ENCODE peak calls at places on chromosome X, in seven cellular contexts. One of them, this sample, is unnamed.

GRCh38 chrX:125742811-125743210 is 423.1 kb downstream of the TEX13C start:
- DNase-seq in OCI-LY7: no peak
- DNase-seq in heart right ventricle: no peak
- DNase-seq in lower lobe of right lung: no peak
- DNase-seq in tibial nerve: no peak
- DNase-seq in adrenal gland: no peak
- DNase-seq in heart left ventricle: no peak
- DNase-seq in this sample: no peak

GRCh38 chrX:68286980-68287379 is 146.3 kb downstream of the OPHN1 start:
- DNase-seq in OCI-LY7: no peak
- DNase-seq in heart right ventricle: no peak
- DNase-seq in lower lobe of right lung: no peak
- DNase-seq in tibial nerve: no peak
- DNase-seq in adrenal gland: no peak
- DNase-seq in heart left ventricle: no peak
- DNase-seq in this sample: no peak

GRCh38 chrX:102042706-102043325 is 82.7 kb upstream of the TCEAL2 start:
- DNase-seq in OCI-LY7: no peak
- DNase-seq in heart right ventricle: no peak
- DNase-seq in lower lobe of right lung: no peak
- DNase-seq in tibial nerve: no peak
- DNase-seq in adrenal gland: no peak
- DNase-seq in heart left ventricle: no peak
- DNase-seq in this sample: no peak

GRCh38 chrX:110442631-110443030 is 84.0 kb downstream of the RTL9 start:
- DNase-seq in OCI-LY7: peak; percentile 8
- DNase-seq in heart right ventricle: no peak
- DNase-seq in lower lobe of right lung: no peak
- DNase-seq in tibial nerve: no peak
- DNase-seq in adrenal gland: no peak
- DNase-seq in heart left ventricle: no peak
- DNase-seq in this sample: peak; percentile 45

GRCh38 chrX:45824471-45824870 is 623.8 kb upstream of the DIPK2B start:
- DNase-seq in OCI-LY7: no peak
- DNase-seq in heart right ventricle: no peak
- DNase-seq in lower lobe of right lung: no peak
- DNase-seq in tibial nerve: no peak
- DNase-seq in adrenal gland: peak; percentile 69
- DNase-seq in heart left ventricle: no peak
- DNase-seq in this sample: no peak

GRCh38 chrX:141838016-141838415 is at the start of gene MAGEC3:
- DNase-seq in OCI-LY7: no peak
- DNase-seq in heart right ventricle: no peak
- DNase-seq in lower lobe of right lung: no peak
- DNase-seq in tibial nerve: no peak
- DNase-seq in adrenal gland: no peak
- DNase-seq in heart left ventricle: no peak
- DNase-seq in this sample: no peak

GRCh38 chrX:75781618-75782017 is 3.4 kb downstream of the MAGEE2 start:
- DNase-seq in OCI-LY7: no peak
- DNase-seq in heart right ventricle: peak; percentile 39
- DNase-seq in lower lobe of right lung: no peak
- DNase-seq in tibial nerve: no peak
- DNase-seq in adrenal gland: no peak
- DNase-seq in heart left ventricle: peak; percentile 34
- DNase-seq in this sample: no peak

GRCh38 chrX:49291615-49292337 is 11.7 kb upstream of the GAGE10 start:
- DNase-seq in OCI-LY7: peak; percentile 51
- DNase-seq in heart right ventricle: peak; percentile 48
- DNase-seq in lower lobe of right lung: peak; percentile 61
- DNase-seq in tibial nerve: peak; percentile 35
- DNase-seq in adrenal gland: peak; percentile 62
- DNase-seq in heart left ventricle: no peak
- DNase-seq in this sample: peak; percentile 51

GRCh38 chrX:44344194-44344593 is 722 bp upstream of the EFHC2 start:
- DNase-seq in OCI-LY7: no peak
- DNase-seq in heart right ventricle: peak; percentile 14
- DNase-seq in lower lobe of right lung: peak; percentile 52
- DNase-seq in tibial nerve: peak; percentile 4
- DNase-seq in adrenal gland: peak; percentile 6
- DNase-seq in heart left ventricle: peak; percentile 24
- DNase-seq in this sample: no peak

GRCh38 chrX:18676050-18676449 is 4.1 kb upstream of the RS1 start:
- DNase-seq in OCI-LY7: no peak
- DNase-seq in heart right ventricle: no peak
- DNase-seq in lower lobe of right lung: no peak
- DNase-seq in tibial nerve: no peak
- DNase-seq in adrenal gland: no peak
- DNase-seq in heart left ventricle: no peak
- DNase-seq in this sample: no peak

GRCh38 chrX:26557691-26558321 is 341.8 kb downstream of the MAGEB5 start:
- DNase-seq in OCI-LY7: no peak
- DNase-seq in heart right ventricle: no peak
- DNase-seq in lower lobe of right lung: no peak
- DNase-seq in tibial nerve: no peak
- DNase-seq in adrenal gland: no peak
- DNase-seq in heart left ventricle: no peak
- DNase-seq in this sample: no peak

GRCh38 chrX:150887906-150888465 is 10.5 kb downstream of the CD99L2 start:
- DNase-seq in OCI-LY7: no peak
- DNase-seq in heart right ventricle: no peak
- DNase-seq in lower lobe of right lung: no peak
- DNase-seq in tibial nerve: no peak
- DNase-seq in adrenal gland: no peak
- DNase-seq in heart left ventricle: no peak
- DNase-seq in this sample: no peak

GRCh38 chrX:44223150-44223549 is 120.3 kb downstream of the EFHC2 start:
- DNase-seq in OCI-LY7: no peak
- DNase-seq in heart right ventricle: no peak
- DNase-seq in lower lobe of right lung: no peak
- DNase-seq in tibial nerve: no peak
- DNase-seq in adrenal gland: peak; percentile 55
- DNase-seq in heart left ventricle: no peak
- DNase-seq in this sample: no peak

GRCh38 chrX:20454117-20454516 is 187.4 kb upstream of the RPS6KA3 start:
- DNase-seq in OCI-LY7: no peak
- DNase-seq in heart right ventricle: no peak
- DNase-seq in lower lobe of right lung: no peak
- DNase-seq in tibial nerve: no peak
- DNase-seq in adrenal gland: no peak
- DNase-seq in heart left ventricle: no peak
- DNase-seq in this sample: no peak

GRCh38 chrX:155094468-155095061 is 23.3 kb downstream of the BRCC3 start:
- DNase-seq in OCI-LY7: peak; percentile 46
- DNase-seq in heart right ventricle: no peak
- DNase-seq in lower lobe of right lung: no peak
- DNase-seq in tibial nerve: no peak
- DNase-seq in adrenal gland: peak; percentile 13
- DNase-seq in heart left ventricle: no peak
- DNase-seq in this sample: peak; percentile 30

GRCh38 chrX:141928432-141928831 is 24.7 kb downstream of the MAGEC1 start:
- DNase-seq in OCI-LY7: no peak
- DNase-seq in heart right ventricle: no peak
- DNase-seq in lower lobe of right lung: no peak
- DNase-seq in tibial nerve: no peak
- DNase-seq in adrenal gland: no peak
- DNase-seq in heart left ventricle: no peak
- DNase-seq in this sample: no peak

GRCh38 chrX:149453911-149454820 is 50.9 kb downstream of the IDS start:
- DNase-seq in OCI-LY7: no peak
- DNase-seq in heart right ventricle: no peak
- DNase-seq in lower lobe of right lung: no peak
- DNase-seq in tibial nerve: no peak
- DNase-seq in adrenal gland: no peak
- DNase-seq in heart left ventricle: no peak
- DNase-seq in this sample: no peak

GRCh38 chrX:2351999-2352995 is 148.5 kb downstream of the DHRSX start:
- DNase-seq in OCI-LY7: no peak
- DNase-seq in heart right ventricle: no peak
- DNase-seq in lower lobe of right lung: no peak
- DNase-seq in tibial nerve: no peak
- DNase-seq in adrenal gland: no peak
- DNase-seq in heart left ventricle: no peak
- DNase-seq in this sample: no peak

GRCh38 chrX:101206471-101206870 is 13.1 kb upstream of the DRP2 start:
- DNase-seq in OCI-LY7: peak; percentile 59
- DNase-seq in heart right ventricle: no peak
- DNase-seq in lower lobe of right lung: no peak
- DNase-seq in tibial nerve: no peak
- DNase-seq in adrenal gland: no peak
- DNase-seq in heart left ventricle: no peak
- DNase-seq in this sample: no peak

GRCh38 chrX:148865237-148865636 is 364.8 kb downstream of the AFF2 start:
- DNase-seq in OCI-LY7: peak; percentile 11
- DNase-seq in heart right ventricle: no peak
- DNase-seq in lower lobe of right lung: no peak
- DNase-seq in tibial nerve: no peak
- DNase-seq in adrenal gland: no peak
- DNase-seq in heart left ventricle: no peak
- DNase-seq in this sample: no peak

GRCh38 chrX:71285929-71286328 is 2.5 kb downstream of the NONO start:
- DNase-seq in OCI-LY7: no peak
- DNase-seq in heart right ventricle: no peak
- DNase-seq in lower lobe of right lung: no peak
- DNase-seq in tibial nerve: no peak
- DNase-seq in adrenal gland: no peak
- DNase-seq in heart left ventricle: no peak
- DNase-seq in this sample: no peak

GRCh38 chrX:71282514-71283408 is 674 bp upstream of the NONO start:
- DNase-seq in OCI-LY7: no peak
- DNase-seq in heart right ventricle: no peak
- DNase-seq in lower lobe of right lung: no peak
- DNase-seq in tibial nerve: no peak
- DNase-seq in adrenal gland: peak; percentile 13
- DNase-seq in heart left ventricle: no peak
- DNase-seq in this sample: no peak

DNA sequence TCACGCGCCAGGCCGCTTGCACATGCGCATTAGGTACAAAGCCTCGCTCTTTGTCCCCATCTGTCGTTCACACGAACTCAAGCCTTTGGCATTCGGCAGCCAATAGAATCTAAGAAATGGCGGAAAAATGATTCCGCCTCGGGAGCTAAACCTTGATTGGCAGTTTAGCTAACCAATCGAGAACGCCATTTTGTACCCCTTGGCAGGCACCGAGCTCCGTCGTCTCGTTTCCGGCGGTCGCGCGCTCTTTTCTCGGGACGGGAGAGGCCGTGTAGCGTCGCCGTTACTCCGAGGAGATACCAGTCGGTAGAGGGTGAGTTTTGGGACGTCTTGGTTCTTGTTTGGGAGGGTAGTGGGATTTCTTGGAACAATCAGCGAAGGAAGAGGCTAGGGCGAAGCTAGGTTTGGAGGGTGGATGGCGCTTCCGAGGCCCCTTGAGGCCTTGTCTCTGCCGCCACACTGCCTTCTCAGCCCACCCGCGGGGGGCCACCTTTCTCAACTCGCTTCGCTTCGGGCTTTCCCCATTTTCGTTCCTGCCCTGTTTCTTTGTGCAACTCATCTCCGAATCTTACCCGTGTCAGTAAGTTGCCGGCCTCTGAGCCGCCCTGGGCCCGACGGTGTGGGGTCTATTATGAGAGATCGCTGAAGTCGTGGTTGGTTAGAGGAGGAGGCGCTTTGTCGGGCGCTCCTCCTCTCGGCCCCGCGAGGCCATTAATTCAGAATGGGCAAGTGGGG is at the start of gene NONO:
- DNase-seq in OCI-LY7: peak; percentile 99
- DNase-seq in heart right ventricle: peak; percentile 74
- DNase-seq in lower lobe of right lung: peak; percentile 83
- DNase-seq in tibial nerve: peak; percentile 86
- DNase-seq in adrenal gland: peak; percentile 93
- DNase-seq in heart left ventricle: peak; percentile 86
- DNase-seq in this sample: peak; percentile 96
- TF ChIP-seq CTCF in OCI-LY7: peak; percentile 28
- TF ChIP-seq CTCF in heart right ventricle: no peak
- TF ChIP-seq CTCF in lower lobe of right lung: no peak
- TF ChIP-seq CTCF in tibial nerve: peak; percentile 10
- TF ChIP-seq CTCF in adrenal gland: no peak
- TF ChIP-seq CTCF in heart left ventricle: peak; percentile 12
- TF ChIP-seq CTCF in this sample: no peak

GRCh38 chrX:41116948-41117347 is 31.7 kb downstream of the USP9X start:
- DNase-seq in OCI-LY7: peak; percentile 39
- DNase-seq in heart right ventricle: no peak
- DNase-seq in lower lobe of right lung: no peak
- DNase-seq in tibial nerve: no peak
- DNase-seq in adrenal gland: no peak
- DNase-seq in heart left ventricle: no peak
- DNase-seq in this sample: no peak
- H3K4me1 ChIP-seq in OCI-LY7: peaks cover 18% of the 10 kb centered on the region
- H3K4me1 ChIP-seq in heart right ventricle: peaks cover 21% of the 10 kb centered on the region
- H3K4me1 ChIP-seq in lower lobe of right lung: peaks cover 37% of the 10 kb centered on the region
- H3K4me1 ChIP-seq in tibial nerve: no peaks in the 10 kb centered on the region
- H3K4me1 ChIP-seq in adrenal gland: peaks cover 41% of the 10 kb centered on the region
- H3K4me1 ChIP-seq in heart left ventricle: no peaks in the 10 kb centered on the region
- H3K4me1 ChIP-seq in this sample: no peaks in the 10 kb centered on the region

DNA sequence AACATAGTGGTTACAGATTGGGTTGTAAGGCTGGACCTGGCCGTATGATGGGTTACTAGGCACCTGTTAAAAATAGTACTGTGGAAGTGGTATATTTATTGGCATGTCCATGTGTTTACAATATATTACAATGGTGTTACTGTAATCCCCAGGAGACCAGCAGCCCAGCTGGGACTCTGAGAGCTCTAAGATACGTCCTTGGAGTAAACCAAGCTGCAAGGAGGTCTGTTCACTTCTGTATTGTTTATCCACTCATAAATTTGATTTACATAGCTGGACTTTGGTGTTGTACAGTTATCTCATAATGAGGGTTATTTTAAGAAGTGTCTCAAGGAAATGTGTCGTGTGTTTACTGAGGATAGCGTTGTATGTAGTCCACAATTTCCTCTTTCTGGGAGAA is 93.8 kb downstream of the TBL1X start:
- DNase-seq in OCI-LY7: no peak
- DNase-seq in heart right ventricle: no peak
- DNase-seq in lower lobe of right lung: no peak
- DNase-seq in tibial nerve: no peak
- DNase-seq in adrenal gland: no peak
- DNase-seq in heart left ventricle: no peak
- DNase-seq in this sample: no peak
- TF ChIP-seq CTCF in OCI-LY7: no peak
- TF ChIP-seq CTCF in heart right ventricle: no peak
- TF ChIP-seq CTCF in lower lobe of right lung: no peak
- TF ChIP-seq CTCF in tibial nerve: no peak
- TF ChIP-seq CTCF in adrenal gland: no peak
- TF ChIP-seq CTCF in heart left ventricle: no peak
- TF ChIP-seq CTCF in this sample: no peak

DNA sequence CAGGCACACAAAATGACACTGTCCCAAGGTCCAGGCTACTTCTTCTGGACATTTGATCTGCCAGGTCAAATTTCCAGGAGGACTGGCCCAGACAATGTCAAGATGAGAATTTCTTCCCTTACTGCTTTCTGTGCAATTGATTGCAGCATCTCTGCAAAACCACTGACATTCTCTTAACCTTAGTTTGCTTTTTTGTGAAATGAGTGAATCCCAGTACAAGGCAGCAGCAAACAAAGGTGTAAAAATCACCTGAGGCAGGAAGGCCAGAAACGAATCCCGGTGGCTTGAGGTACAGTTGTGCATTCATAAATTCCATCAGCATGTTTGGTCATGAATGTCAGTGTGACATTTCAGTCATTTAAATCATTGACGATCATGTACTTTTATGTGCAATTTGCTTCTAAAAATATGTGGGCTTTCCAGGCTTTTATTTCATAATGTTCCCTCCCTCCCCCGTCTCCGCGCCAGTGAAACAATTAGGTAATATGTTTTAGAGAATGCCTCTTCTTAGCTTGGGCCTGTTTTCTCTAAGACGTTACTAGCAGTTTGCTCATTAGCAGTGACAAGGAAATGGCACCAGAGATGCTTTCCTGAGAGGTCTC is 39.2 kb downstream of the NHS start:
- DNase-seq in OCI-LY7: no peak
- DNase-seq in heart right ventricle: no peak
- DNase-seq in lower lobe of right lung: no peak
- DNase-seq in tibial nerve: peak; percentile 7
- DNase-seq in adrenal gland: no peak
- DNase-seq in heart left ventricle: no peak
- DNase-seq in this sample: no peak
- H3K4me1 ChIP-seq in OCI-LY7: no peaks in the 10 kb centered on the region
- H3K4me1 ChIP-seq in heart right ventricle: no peaks in the 10 kb centered on the region
- H3K4me1 ChIP-seq in lower lobe of right lung: no peaks in the 10 kb centered on the region
- H3K4me1 ChIP-seq in tibial nerve: no peaks in the 10 kb centered on the region
- H3K4me1 ChIP-seq in adrenal gland: peaks cover 18% of the 10 kb centered on the region
- H3K4me1 ChIP-seq in heart left ventricle: no peaks in the 10 kb centered on the region
- H3K4me1 ChIP-seq in this sample: no peaks in the 10 kb centered on the region

This sample was measured in Caco-2.